ENCODE peak calls at places on chromosomes 6 and 20, in nine cellular contexts. H is CD4-positive, CD25-positive, alpha-beta regulatory T cell; T is effector memory CD8-positive, alpha-beta T cell; F is activated T-cell treated with anti-CD3 and anti-CD28 coated beads, Interleukin-2, amount 50 U/mL, for 72 hours; C is activated CD4-positive, alpha-beta T cell treated with anti-CD3 and anti-CD28 coated beads, Interleukin-2, amount 50 U/mL, for 4 hours; E is stimulated activated CD4-positive, alpha-beta T cell treated with anti-CD3 and anti-CD28 coated beads, Interleukin-12 subunit alpha, Interleukin-12 subunit beta, amount 100 ng/mL, for 48 hours; P is NCI-H524; K is stimulated activated naive CD8-positive, alpha-beta T cell treated with anti-CD3 and anti-CD28 coated beads, Interleukin-15, amount 100 ng/mL, for 72 hours; M is BE2C. S is an unnamed sample.

GRCh38 chr20:24598346-24598745 is 128.9 kb downstream of the SYNDIG1 start:
- DNase-seq in M (no peak), P (no peak), F (no peak), C (no peak), K (no peak), T (no peak), H (no peak), E (no peak), S (no peak)

GRCh38 chr6:152078804-152079203 is 271.3 kb downstream of the ESR1 start:
- DNase-seq in P (no peak), K (no peak), C (no peak), E (no peak), F (no peak), H (no peak), T (no peak), M (no peak), S (no peak)

GRCh38 chr6:163419413-163420314 is 5.1 kb downstream of the QKI start:
- DNase-seq in M (no peak), T (no peak), H (no peak), E (no peak), P (no peak), C (no peak), F (no peak), K (no peak), S (no peak)

GRCh38 chr20:408843-409696 is 971 bp downstream of the RBCK1 start:
- DNase-seq in E (no peak), T (peak; percentile 14), F (peak; percentile 41), H (peak; percentile 58), M (no peak), P (no peak), C (no peak), K (peak; percentile 53), S (peak; percentile 8)

GRCh38 chr6:89242574-89243330 is 25.6 kb upstream of the GABRR1 start:
- DNase-seq in E (no peak), H (peak; percentile 42), T (peak; percentile 2), K (no peak), P (peak; percentile 47), F (no peak), M (peak; percentile 30), C (no peak), S (peak; percentile 24)

GRCh38 chr6:12844284-12845223 is 128.0 kb downstream of the PHACTR1 start:
- DNase-seq in M (no peak), T (no peak), F (no peak), K (no peak), C (no peak), E (no peak), H (peak; percentile 14), P (no peak), S (no peak)

GRCh38 chr20:49037962-49038387 is 8.1 kb upstream of the CSE1L start:
- DNase-seq in E (peak; percentile 3), H (peak; percentile 61), F (no peak), K (no peak), T (peak; percentile 3), M (no peak), P (no peak), C (peak; percentile 7), S (no peak)

GRCh38 chr6:45326698-45327417 is 1.3 kb upstream of the RUNX2 start:
- DNase-seq in C (no peak), K (no peak), T (no peak), F (no peak), P (no peak), M (no peak), E (no peak), H (no peak), S (no peak)

GRCh38 chr6:47669684-47670515 is 28.5 kb upstream of the ADGRF4 start:
- DNase-seq in M (no peak), P (peak; percentile 69), K (no peak), E (no peak), F (no peak), T (no peak), C (no peak), H (no peak), S (no peak)

GRCh38 chr20:16556299-16556698 is 16.9 kb downstream of the KIF16B start:
- DNase-seq in E (no peak), C (no peak), K (no peak), M (no peak), P (no peak), H (no peak), F (no peak), T (no peak), S (no peak)

GRCh38 chr6:79737172-79737571 is 106.0 kb downstream of the SH3BGRL2 start:
- DNase-seq in P (no peak), E (no peak), K (no peak), H (no peak), T (no peak), M (no peak), F (no peak), C (no peak), S (no peak)

GRCh38 chr6:12289655-12290489 is at the start of gene EDN1:
- DNase-seq in E (peak; percentile 44), K (peak; percentile 68), P (peak; percentile 55), M (peak; percentile 75), C (peak; percentile 29), H (peak; percentile 61), F (peak; percentile 60), T (peak; percentile 5), S (peak; percentile 28)

GRCh38 chr20:46900068-46900467 is 5.4 kb downstream of the EYA2 start:
- DNase-seq in T (no peak), E (no peak), F (no peak), M (no peak), P (no peak), K (no peak), H (no peak), C (no peak), S (no peak)

GRCh38 chr6:26086214-26086613 is 1.0 kb upstream of the HFE start:
- DNase-seq in H (peak; percentile 89), P (no peak), C (peak; percentile 20), F (peak; percentile 41), M (no peak), E (no peak), K (peak; percentile 39), T (peak; percentile 26), S (peak; percentile 69)

GRCh38 chr6:15264902-15265761 is 19.3 kb downstream of the JARID2 start:
- DNase-seq in M (peak; percentile 23), F (no peak), H (no peak), K (no peak), E (no peak), P (no peak), T (no peak), C (no peak), S (no peak)

GRCh38 chr6:41885930-41886329 is 9.2 kb downstream of the USP49 start:
- DNase-seq in M (no peak), P (no peak), C (no peak), T (no peak), H (no peak), K (no peak), F (no peak), E (no peak), S (no peak)

S was measured in CD4-positive, alpha-beta memory T cell.